ENCODE peak calls at places on chromosome 11, in seven cellular contexts. S, R, E, Y, Q, H and D are unnamed samples. For H3K4me1, the result is how much of the 10 kb centered on the place peaks cover.

GRCh38 chr11:57638005-57638760 is 11.5 kb downstream of the YPEL4 start:
- DNase-seq in R (peak), Y (no peak), H (peak), E (peak), Q (peak), S (no peak), D (peak)

GRCh38 chr11:98842187-98842586 is 178.6 kb upstream of the CNTN5 start:
- DNase-seq in R (no peak), H (no peak), Y (no peak), E (no peak), S (no peak), Q (no peak), D (no peak)

GRCh38 chr11:28835317-28835716 is 727.1 kb downstream of the METTL15 start:
- DNase-seq in E (no peak), H (no peak), S (no peak), Y (no peak), R (no peak), Q (no peak), D (no peak)

GRCh38 chr11:62514151-62514550 is 32.5 kb downstream of the AHNAK start:
- DNase-seq in H (no peak), S (no peak), Q (no peak), R (no peak), Y (no peak), E (no peak), D (no peak)

GRCh38 chr11:132286106-132286505 is 915.7 kb downstream of the NTM start:
- DNase-seq in S (no peak), H (no peak), R (no peak), Q (no peak), Y (no peak), E (no peak), D (no peak)

GRCh38 chr11:134543144-134544044 is 131.4 kb upstream of the B3GAT1 start:
- DNase-seq in R (no peak), H (no peak), S (no peak), E (no peak), Q (no peak), Y (no peak), D (peak)

GRCh38 chr11:58575377-58576020 is at the start of gene LPXN:
- DNase-seq in Q (no peak), H (peak), Y (no peak), R (no peak), E (no peak), S (no peak), D (no peak)

GRCh38 chr11:100890779-100891178 is 203.7 kb downstream of the ARHGAP42 start:
- DNase-seq in Q (no peak), H (peak), Y (no peak), R (no peak), S (no peak), E (peak), D (peak)

GRCh38 chr11:32420139-32420538 is 15.2 kb downstream of the WT1 start:
- DNase-seq in R (no peak), Y (no peak), E (no peak), S (no peak), Q (no peak), H (no peak), D (no peak)

GRCh38 chr11:83078269-83078668 is 6.6 kb upstream of the RAB30 start:
- DNase-seq in Y (no peak), S (no peak), E (no peak), R (no peak), H (no peak), Q (no peak), D (no peak)

GRCh38 chr11:82889133-82890001 is 10.9 kb downstream of the PRCP start:
- DNase-seq in Y (no peak), H (peak), R (no peak), E (peak), S (no peak), Q (no peak), D (peak)

GRCh38 chr11:102446606-102447005 is 6.0 kb downstream of the TMEM123 start:
- DNase-seq in R (no peak), S (no peak), E (peak), Y (no peak), H (peak), Q (peak), D (no peak)

GRCh38 chr11:129787518-129787917 is 28.1 kb upstream of the TMEM45B start:
- DNase-seq in Q (no peak), R (no peak), Y (no peak), H (no peak), S (no peak), E (no peak), D (no peak)

GRCh38 chr11:33722579-33723234 is 13.5 kb downstream of the CD59 start:
- DNase-seq in S (no peak), R (no peak), E (peak), Y (no peak), H (peak), Q (no peak), D (no peak)

GRCh38 chr11:113828186-113828585 is 47.2 kb downstream of the USP28 start:
- DNase-seq in Q (no peak), Y (no peak), E (no peak), R (no peak), S (no peak), H (no peak), D (no peak)

GRCh38 chr11:9691865-9692264 is 28.0 kb downstream of the SWAP70 start:
- DNase-seq in H (peak), E (no peak), S (no peak), Y (no peak), R (no peak), Q (no peak), D (no peak)

GRCh38 chr11:129766858-129767604 is 48.6 kb upstream of the TMEM45B start:
- DNase-seq in Q (no peak), Y (no peak), E (peak), H (peak), R (peak), S (peak), D (peak)

GRCh38 chr11:107576497-107577086 is 11.1 kb upstream of the ALKBH8 start:
- DNase-seq in R (peak), Y (no peak), H (peak), Q (peak), E (no peak), S (no peak), D (peak)

GRCh38 chr11:17906436-17906835 is 106.4 kb downstream of the SERGEF start:
- DNase-seq in R (no peak), S (peak), E (peak), Y (no peak), H (no peak), Q (no peak), D (peak)

GRCh38 chr11:93614111-93614784 is 47.2 kb upstream of the CEP295 start:
- DNase-seq in R (no peak), E (peak), Y (no peak), H (no peak), Q (peak), S (no peak), D (peak)

GRCh38 chr11:126498281-126498680 is 142.8 kb downstream of the ST3GAL4 start:
- DNase-seq in S (no peak), H (no peak), Y (no peak), E (peak), R (no peak), Q (no peak), D (no peak)

GRCh38 chr11:109552376-109552775 is 130.4 kb downstream of the C11orf87 start:
- DNase-seq in H (no peak), Y (no peak), E (no peak), R (no peak), Q (no peak), S (no peak), D (no peak)

GRCh38 chr11:123363556-123363955 is 66.5 kb upstream of the GRAMD1B start:
- DNase-seq in Y (no peak), Q (no peak), S (no peak), R (no peak), E (no peak), H (no peak), D (no peak)

GRCh38 chr11:65102142-65103095 is 6.4 kb downstream of the VPS51 start:
- DNase-seq in R (peak), H (peak), Q (no peak), Y (no peak), S (no peak), E (no peak), D (no peak)

GRCh38 chr11:44561275-44561781 is 4.1 kb upstream of the CD82 start:
- DNase-seq in S (no peak), Y (no peak), Q (no peak), R (no peak), H (peak), E (no peak), D (no peak)

GRCh38 chr11:44557464-44557863 is 8.0 kb upstream of the CD82 start:
- DNase-seq in S (no peak), Q (no peak), R (no peak), H (no peak), E (no peak), Y (no peak), D (no peak)

GRCh38 chr11:44561964-44562734 is 3.3 kb upstream of the CD82 start:
- DNase-seq in S (no peak), Y (no peak), H (no peak), Q (no peak), R (no peak), E (no peak), D (no peak)

GRCh38 chr11:44556735-44557409 is 8.6 kb upstream of the CD82 start:
- DNase-seq in Y (peak), R (peak), S (no peak), Q (no peak), H (peak), E (peak), D (peak)

DNA sequence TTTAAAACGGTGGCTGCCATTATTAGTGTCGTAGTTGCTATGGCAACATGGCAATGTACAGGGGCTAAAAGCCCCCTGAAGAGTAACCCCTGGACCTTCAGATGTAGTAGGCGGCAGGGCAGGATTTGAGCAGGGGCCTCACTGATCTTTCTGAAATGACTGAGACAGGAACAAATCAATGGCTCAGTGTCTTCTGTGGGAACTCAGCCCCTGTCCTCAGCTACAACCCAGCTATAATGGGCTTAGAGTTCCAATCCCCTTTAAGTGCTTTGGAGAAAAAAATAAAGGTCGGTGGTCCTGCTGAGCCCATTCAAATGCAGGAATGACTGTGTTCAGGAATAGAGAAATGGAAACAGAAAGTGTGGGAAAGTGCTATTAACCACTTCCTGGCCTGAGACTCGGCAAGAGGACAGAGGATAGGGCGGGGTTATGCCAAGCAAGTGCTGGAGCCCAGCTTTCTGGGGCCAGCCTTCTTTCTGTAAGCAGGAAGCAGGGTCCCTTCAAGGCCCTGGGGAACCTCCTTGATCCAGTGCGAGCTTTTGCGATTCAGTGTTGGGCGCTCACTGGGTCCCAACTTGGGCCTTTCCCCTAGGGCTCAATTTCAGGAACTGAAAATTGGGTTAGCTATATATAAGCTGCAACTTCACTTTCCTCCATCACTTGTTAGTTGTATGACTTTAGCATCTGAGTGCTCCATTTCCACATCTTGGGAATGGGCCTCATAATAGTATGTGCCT is 6.1 kb upstream of the CD82 start:
- DNase-seq in E (peak), Q (no peak), Y (peak), S (peak), R (no peak), H (no peak), D (peak)
- H3K27ac ChIP-seq in E (no peak), Q (no peak), Y (peak), S (no peak), R (no peak), H (no peak), D (peak)

DNA sequence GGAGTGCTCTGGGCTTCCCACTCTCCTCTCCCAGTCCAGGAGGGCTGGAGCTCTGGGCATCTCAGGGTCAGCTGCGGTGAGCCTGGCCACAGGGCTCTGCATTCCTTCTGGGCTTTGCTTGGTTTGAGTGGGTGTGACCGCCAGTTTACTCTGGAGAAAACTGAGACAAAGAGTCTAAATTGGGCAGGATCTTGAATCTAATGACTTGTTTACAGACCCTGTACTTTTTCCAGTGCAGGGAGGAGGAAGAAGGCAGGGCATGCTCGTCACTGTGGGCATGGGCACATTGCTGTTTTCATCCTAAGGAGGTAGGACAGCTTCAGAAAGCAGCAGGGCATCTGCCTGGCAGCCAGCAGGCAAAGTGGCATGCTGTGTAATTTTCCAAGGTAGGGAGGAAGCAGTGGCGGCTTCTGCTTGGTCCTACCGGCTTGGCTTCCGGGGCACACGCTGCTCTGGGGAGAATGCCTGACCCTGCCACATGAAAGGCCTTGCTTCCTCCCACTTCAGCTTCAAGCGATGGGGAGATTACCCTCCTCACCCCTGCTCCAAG is 22.9 kb downstream of the FLI1 start:
- DNase-seq in Q (no peak), E (no peak), R (no peak), H (peak), Y (peak), S (no peak), D (no peak)
- H3K4me1 ChIP-seq in Q (under half), E (under half), R (half or more), H (under half), Y (half or more), S (under half), D (under half)

DNA sequence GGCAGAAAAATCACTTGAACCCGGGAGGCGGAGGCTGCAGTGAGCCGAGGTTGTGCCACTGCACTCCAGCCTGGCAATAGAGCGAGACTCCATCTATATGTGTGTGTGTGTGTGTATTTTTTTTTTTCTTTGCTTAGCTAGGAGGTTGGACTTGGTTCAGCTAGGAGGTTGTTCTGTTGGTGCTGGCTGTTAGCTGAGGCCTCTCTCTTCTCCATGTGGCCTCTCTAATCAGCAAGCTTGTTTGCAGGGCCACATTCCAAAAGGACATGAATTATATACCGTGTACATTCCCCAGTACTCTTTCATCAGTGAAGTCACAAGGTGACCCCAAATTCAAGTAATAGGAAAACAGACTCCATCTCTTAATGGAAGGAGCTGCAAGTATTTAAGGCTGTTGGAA is 67.3 kb upstream of the KCNQ1OT1 start:
- DNase-seq in E (no peak), H (no peak), S (no peak), R (no peak), Y (peak), Q (no peak), D (peak)
- H3K27ac ChIP-seq in E (no peak), H (no peak), S (no peak), R (no peak), Y (no peak), Q (no peak), D (no peak)

DNA sequence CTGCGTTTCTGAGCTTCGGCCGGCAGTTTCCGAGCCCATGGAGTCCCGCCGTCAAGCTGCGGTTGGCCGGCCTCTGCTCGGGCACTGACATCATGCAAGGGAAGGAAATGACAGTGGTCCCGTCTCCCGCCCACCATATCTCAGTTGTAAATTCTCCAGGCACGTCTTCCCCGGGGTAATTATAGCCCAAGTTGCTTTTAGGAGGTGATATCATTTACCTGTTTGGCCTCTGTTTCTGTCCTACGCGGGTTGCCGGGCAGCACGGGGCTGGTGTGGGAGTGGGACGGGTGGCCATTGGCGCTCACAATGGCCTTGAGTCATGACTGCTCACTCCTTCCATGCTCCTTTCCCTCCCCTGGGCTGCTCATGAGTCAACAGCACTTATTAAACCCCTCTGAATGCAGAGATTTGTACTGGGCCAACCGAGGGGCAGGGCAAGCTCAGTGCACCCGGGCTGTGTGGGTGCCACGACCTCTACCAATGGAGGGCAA is 4.2 kb upstream of the ANO1 start:
- DNase-seq in Y (peak), R (no peak), Q (no peak), S (no peak), E (peak), H (peak), D (peak)
- H3K4me1 ChIP-seq in Y (under half), R (under half), Q (under half), S (under half), E (under half), H (under half), D (under half)

GRCh38 chr11:35245786-35246185 is 106.8 kb downstream of the CD44 start:
- DNase-seq in H (no peak), S (no peak), Q (no peak), Y (no peak), R (no peak), E (no peak), D (no peak)
- H3K27ac ChIP-seq in H (no peak), S (no peak), Q (no peak), Y (no peak), R (peak), E (no peak), D (no peak)

GRCh38 chr11:111981270-111981669 is 43.9 kb upstream of the DLAT start:
- DNase-seq in S (no peak), Y (no peak), R (no peak), E (no peak), Q (no peak), H (no peak), D (no peak)

GRCh38 chr11:111978028-111978771 is 41.1 kb downstream of the DIXDC1 start:
- DNase-seq in Q (no peak), Y (no peak), S (no peak), H (peak), E (peak), R (no peak), D (peak)

GRCh38 chr11:111982532-111983186 is 42.5 kb upstream of the DLAT start:
- DNase-seq in S (no peak), E (peak), R (no peak), Y (no peak), Q (no peak), H (no peak), D (no peak)

GRCh38 chr11:111982019-111982464 is 43.2 kb upstream of the DLAT start:
- DNase-seq in Y (no peak), H (peak), S (peak), R (peak), E (peak), Q (peak), D (peak)

DNA sequence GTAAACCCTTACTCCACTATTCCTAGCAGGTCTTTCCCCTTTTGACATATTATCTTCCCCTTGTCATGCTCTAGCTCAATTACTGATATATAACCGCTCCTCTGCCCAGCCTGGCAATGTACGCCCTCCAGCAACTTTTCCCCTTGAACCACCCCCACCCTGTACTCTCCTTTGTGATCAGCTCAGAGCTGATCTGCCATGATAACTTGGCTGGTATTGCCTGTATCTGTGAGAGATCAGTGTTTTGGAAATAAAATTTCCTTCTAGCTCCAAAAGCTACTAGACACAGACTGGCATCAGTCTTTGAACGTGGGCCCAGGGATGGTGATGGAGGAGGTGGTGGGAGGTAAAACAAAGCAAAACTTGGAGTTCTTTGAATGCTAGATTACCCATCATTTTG is 42.9 kb downstream of the DIXDC1 start:
- DNase-seq in Y (no peak), H (no peak), S (no peak), Q (no peak), R (no peak), E (no peak), D (no peak)
- H3K4me1 ChIP-seq in Y (under half), H (under half), S (under half), Q (under half), R (half or more), E (under half), D (under half)

GRCh38 chr11:210122-210802 is 2.8 kb downstream of the RIC8A start:
- DNase-seq in Q (peak), E (peak), S (no peak), R (peak), H (peak), Y (no peak), D (no peak)

GRCh38 chr11:211741-212140 is 4.2 kb downstream of the RIC8A start:
- DNase-seq in Q (no peak), H (no peak), R (peak), E (no peak), S (no peak), Y (no peak), D (no peak)

GRCh38 chr11:211295-211694 is 3.8 kb downstream of the RIC8A start:
- DNase-seq in H (no peak), Y (no peak), S (no peak), Q (no peak), R (peak), E (no peak), D (no peak)

GRCh38 chr11:209275-210121 is 2.0 kb downstream of the RIC8A start:
- DNase-seq in E (peak), R (peak), H (no peak), S (no peak), Y (peak), Q (peak), D (peak)

DNA sequence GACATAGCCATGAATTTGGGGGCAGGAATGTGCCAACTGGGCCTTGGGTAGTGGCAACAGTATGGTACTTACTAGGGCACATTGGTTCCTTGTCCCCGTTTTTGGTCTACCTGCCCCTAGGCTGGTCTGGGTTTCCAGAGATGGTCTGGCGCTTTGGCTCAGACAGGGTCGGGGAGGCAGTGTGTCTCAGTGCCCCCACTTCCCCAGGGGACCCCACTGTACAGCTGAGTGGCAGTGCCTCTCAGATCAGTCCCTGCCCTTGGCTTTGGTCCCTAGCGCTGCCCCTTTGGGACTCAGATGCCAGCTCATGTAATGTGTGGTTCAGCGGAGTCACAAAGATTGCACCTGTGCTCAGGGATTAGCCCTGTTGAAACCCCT is 3.3 kb downstream of the RIC8A start:
- DNase-seq in H (no peak), E (no peak), Y (no peak), S (no peak), R (peak), Q (no peak), D (no peak)
- H3K27ac ChIP-seq in H (peak), E (peak), Y (no peak), S (no peak), R (no peak), Q (peak), D (no peak)